ENCODE peak calls at places on chromosomes 6 and 20, in eight cellular contexts. Y is stomach; N is A172; Z is Peyer's patch; D is central memory CD4-positive, alpha-beta T cell; E is KBM-7; Q is NCI-H2081; A is T-cell. S is an unnamed sample.

GRCh38 chr20:258963-259362 is 1.4 kb downstream of the DEFB132 start:
- DNase-seq in Y (no peak), N (no peak), Z (no peak), D (no peak), E (peak; percentile 47), Q (no peak), A (no peak), S (no peak)

GRCh38 chr6:146975093-146975492 is 229.1 kb upstream of the STXBP5 start:
- DNase-seq in Y (no peak), N (no peak), Z (no peak), D (no peak), E (no peak), Q (no peak), A (no peak), S (no peak)

GRCh38 chr20:4592316-4593148 is 129.2 kb upstream of the PRND start:
- DNase-seq in Y (peak; percentile 67), N (peak; percentile 29), Z (peak; percentile 65), D (peak; percentile 30), E (peak; percentile 47), Q (peak; percentile 24), A (peak; percentile 24), S (no peak)

GRCh38 chr6:82364087-82365010 is 732 bp downstream of the TPBG start:
- DNase-seq in Y (peak; percentile 49), N (peak; percentile 32), Z (peak; percentile 69), D (no peak), E (peak; percentile 65), Q (peak; percentile 29), A (no peak), S (peak; percentile 58)

GRCh38 chr6:81561071-81561564 is 191.4 kb downstream of the TENT5A start:
- DNase-seq in Y (no peak), N (peak; percentile 56), Z (no peak), D (no peak), E (no peak), Q (peak; percentile 52), A (no peak), S (no peak)

GRCh38 chr6:16238057-16238657 is at the start of gene GMPR:
- DNase-seq in Y (peak; percentile 88), N (peak; percentile 17), Z (peak; percentile 84), D (peak; percentile 74), E (peak; percentile 86), Q (peak; percentile 56), A (peak; percentile 72), S (peak; percentile 89)

GRCh38 chr6:121748850-121749249 is 313.4 kb downstream of the GJA1 start:
- DNase-seq in Y (no peak), N (no peak), Z (no peak), D (no peak), E (no peak), Q (no peak), A (no peak), S (no peak)

GRCh38 chr6:89323461-89324098 is 8.5 kb upstream of the GABRR2 start:
- DNase-seq in Y (no peak), N (no peak), Z (no peak), D (no peak), E (peak; percentile 33), Q (no peak), A (no peak), S (no peak)

GRCh38 chr6:150090328-150090727 is 21.4 kb upstream of the ULBP3 start:
- DNase-seq in Y (no peak), N (no peak), Z (no peak), D (no peak), E (no peak), Q (no peak), A (no peak), S (no peak)

GRCh38 chr6:126721581-126722145 is 381.7 kb downstream of the CENPW start:
- DNase-seq in Y (no peak), N (peak; percentile 69), Z (no peak), D (no peak), E (no peak), Q (no peak), A (no peak), S (no peak)

GRCh38 chr20:40390654-40391053 is 298.4 kb downstream of the MAFB start:
- DNase-seq in Y (no peak), N (peak; percentile 2), Z (no peak), D (no peak), E (no peak), Q (no peak), A (no peak), S (no peak)

GRCh38 chr6:131811510-131811909 is 3.7 kb downstream of the ENPP1 start:
- DNase-seq in Y (no peak), N (no peak), Z (no peak), D (no peak), E (no peak), Q (no peak), A (no peak), S (no peak)

GRCh38 chr6:151690768-151691562 is 116.5 kb upstream of the ESR1 start:
- DNase-seq in Y (no peak), N (peak; percentile 43), Z (no peak), D (peak; percentile 31), E (no peak), Q (no peak), A (no peak), S (no peak)

GRCh38 chr6:161908872-161909271 is 635.0 kb upstream of the AGPAT4 start:
- DNase-seq in Y (no peak), N (peak; percentile 60), Z (no peak), D (no peak), E (no peak), Q (no peak), A (no peak), S (no peak)

GRCh38 chr6:16752206-16752867 is 8.9 kb downstream of the ATXN1 start:
- DNase-seq in Y (no peak), N (peak; percentile 79), Z (no peak), D (no peak), E (peak; percentile 85), Q (no peak), A (no peak), S (no peak)